ENCODE peak calls at places on chromosome 12, in eight cellular contexts. Y is lower leg skin, X is erythroblast, A is heart left ventricle, C is GM12891, O is H54, S is tibial nerve, P is IMR-90. H is an unnamed sample.

GRCh38 chr12:25386823-25387134 is 136.1 kb upstream of the KRAS start:
- DNase-seq in Y (peak; percentile 21), X (no peak), A (no peak), C (no peak), O (no peak), S (no peak), P (no peak), H (no peak)

GRCh38 chr12:32108829-32109228 is 2.2 kb downstream of the BICD1 start:
- DNase-seq in Y (no peak), X (no peak), A (no peak), C (no peak), O (no peak), S (no peak), P (no peak), H (no peak)

GRCh38 chr12:40152783-40153383 is 47.0 kb upstream of the SLC2A13 start:
- DNase-seq in Y (peak; percentile 52), X (peak; percentile 61), A (no peak), C (no peak), O (no peak), S (peak; percentile 39), P (peak; percentile 32), H (no peak)

GRCh38 chr12:124025661-124026060 is 52.6 kb downstream of the ZNF664 start:
- DNase-seq in Y (no peak), X (no peak), A (no peak), C (no peak), O (no peak), S (no peak), P (no peak), H (no peak)

GRCh38 chr12:50110127-50110761 is 1.8 kb upstream of the COX14 start:
- DNase-seq in Y (no peak), X (peak; percentile 65), A (peak; percentile 68), C (no peak), O (peak; percentile 38), S (no peak), P (no peak), H (no peak)

GRCh38 chr12:92012691-92013090 is 133.0 kb downstream of the BTG1 start:
- DNase-seq in Y (no peak), X (no peak), A (no peak), C (no peak), O (no peak), S (no peak), P (no peak), H (no peak)

GRCh38 chr12:116853507-116853906 is 27.7 kb downstream of the HRK start:
- DNase-seq in Y (no peak), X (no peak), A (no peak), C (no peak), O (no peak), S (no peak), P (no peak), H (no peak)

GRCh38 chr12:107310621-107311020 is 217.3 kb upstream of the CRY1 start:
- DNase-seq in Y (no peak), X (no peak), A (no peak), C (no peak), O (no peak), S (no peak), P (no peak), H (no peak)

GRCh38 chr12:43789941-43790340 is 16.2 kb downstream of the TWF1 start:
- DNase-seq in Y (no peak), X (peak; percentile 73), A (no peak), C (no peak), O (no peak), S (no peak), P (peak; percentile 77), H (no peak)

GRCh38 chr12:3145546-3146310 is 68.5 kb downstream of the TSPAN9 start:
- DNase-seq in Y (no peak), X (no peak), A (no peak), C (no peak), O (no peak), S (no peak), P (no peak), H (no peak)

GRCh38 chr12:46920503-46920902 is 94.7 kb upstream of the SLC38A4 start:
- DNase-seq in Y (no peak), X (no peak), A (no peak), C (peak; percentile 11), O (no peak), S (no peak), P (no peak), H (no peak)

GRCh38 chr12:68007023-68007422 is 17.8 kb downstream of the IFNG-AS1 start:
- DNase-seq in Y (no peak), X (no peak), A (no peak), C (no peak), O (no peak), S (no peak), P (no peak), H (no peak)

GRCh38 chr12:124847113-124847512 is 16.6 kb downstream of the SCARB1 start:
- DNase-seq in Y (no peak), X (no peak), A (no peak), C (no peak), O (no peak), S (no peak), P (no peak), H (no peak)

GRCh38 chr12:90000721-90001120 is 292.1 kb upstream of the ATP2B1 start:
- DNase-seq in Y (no peak), X (no peak), A (no peak), C (no peak), O (no peak), S (no peak), P (no peak), H (no peak)

GRCh38 chr12:1117371-1117770 is 126.3 kb downstream of the ERC1 start:
- DNase-seq in Y (no peak), X (no peak), A (no peak), C (no peak), O (no peak), S (no peak), P (peak; percentile 78), H (no peak)

DNA sequence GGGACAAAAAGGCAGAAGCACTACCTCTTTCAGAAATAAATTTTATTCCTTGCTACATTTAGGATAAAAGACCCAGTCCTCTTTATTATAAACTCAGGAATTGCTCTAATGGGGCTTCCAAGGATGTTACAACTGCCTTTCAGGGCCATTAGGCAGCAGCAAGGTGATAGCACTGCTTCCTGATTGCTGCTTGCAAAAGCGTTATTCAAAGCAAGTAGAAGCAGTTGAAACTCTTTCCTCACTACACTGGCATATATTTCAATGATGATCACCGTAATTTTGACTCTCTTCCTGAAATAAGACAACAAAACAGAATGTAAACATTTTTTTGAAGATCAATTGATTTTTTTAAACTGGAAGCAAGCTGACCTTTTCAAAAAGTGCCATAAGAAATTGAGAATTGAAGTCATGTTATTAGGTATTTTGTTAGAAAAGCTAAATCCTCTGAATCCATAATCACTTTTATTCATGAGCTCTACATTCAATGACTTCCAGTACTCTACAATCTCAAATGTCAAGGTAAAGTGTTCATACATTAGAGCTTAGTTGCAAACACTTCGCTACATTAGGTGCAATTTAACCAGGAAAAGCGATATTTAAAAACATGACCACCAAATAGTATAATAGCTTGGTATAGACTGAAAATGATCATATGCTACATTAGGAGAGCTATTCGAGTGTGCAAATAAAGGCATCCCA is 233.4 kb upstream of the SYT10 start:
- DNase-seq in Y (no peak), X (no peak), A (no peak), C (no peak), O (no peak), S (no peak), P (no peak), H (no peak)
- TF ChIP-seq POLR2A in Y (no peak), X (no peak), A (no peak), C (no peak), O (no peak), S (no peak), P (no peak), H (no peak)

GRCh38 chr12:54020587-54020969 is 7.7 kb upstream of the HOXC6 start:
- DNase-seq in Y (no peak), X (no peak), A (no peak), C (no peak), O (no peak), S (no peak), P (no peak), H (no peak)

GRCh38 chr12:54018608-54018984 is 9.6 kb upstream of the HOXC6 start:
- DNase-seq in Y (peak; percentile 75), X (no peak), A (no peak), C (no peak), O (no peak), S (no peak), P (no peak), H (no peak)

GRCh38 chr12:54019924-54020586 is 8.2 kb upstream of the HOXC6 start:
- DNase-seq in Y (no peak), X (no peak), A (no peak), C (no peak), O (no peak), S (no peak), P (no peak), H (no peak)

GRCh38 chr12:54017845-54018607 is 9.2 kb downstream of the HOXC8 start:
- DNase-seq in Y (peak; percentile 90), X (peak; percentile 12), A (peak; percentile 86), C (peak; percentile 95), O (peak; percentile 93), S (peak; percentile 87), P (peak; percentile 33), H (peak; percentile 94)

DNA sequence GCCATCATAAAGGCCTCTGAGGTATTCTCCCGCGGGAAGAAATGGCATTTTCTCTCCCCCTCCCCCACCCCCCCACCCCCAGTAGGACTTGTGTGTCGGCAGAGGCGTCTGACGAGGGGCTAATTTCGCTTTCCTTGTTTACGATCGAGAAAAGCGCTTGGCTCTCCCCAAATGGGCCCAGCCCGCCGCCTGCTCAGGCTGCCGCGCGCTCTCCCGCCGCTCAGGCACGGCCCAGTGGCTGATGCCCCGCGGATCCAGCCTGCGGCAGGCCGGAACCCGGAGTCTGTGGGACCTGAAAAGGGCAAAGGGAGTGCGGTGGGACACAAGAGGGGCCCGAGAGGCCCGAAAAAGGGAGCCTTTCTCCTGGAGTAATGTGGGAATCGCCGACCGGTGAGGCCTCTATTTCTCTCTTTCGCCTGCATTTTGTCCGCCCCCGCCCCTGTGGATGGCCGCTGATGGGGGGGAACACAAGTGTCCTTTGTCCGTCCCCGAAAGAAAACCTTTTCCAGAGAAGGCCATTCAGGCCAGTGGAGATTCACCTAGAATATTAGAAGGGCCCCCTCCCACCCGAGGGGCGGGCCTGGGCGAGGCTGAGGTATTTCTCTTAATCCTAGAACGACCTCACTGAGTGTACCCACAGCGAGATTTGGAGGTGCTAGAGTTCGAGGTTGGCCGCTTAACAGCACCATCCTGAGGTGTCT is 9.0 kb upstream of the HOXC6 start:
- DNase-seq in Y (no peak), X (no peak), A (no peak), C (no peak), O (no peak), S (no peak), P (no peak), H (no peak)
- TF ChIP-seq POLR2A in Y (no peak), X (no peak), A (no peak), C (no peak), O (no peak), S (no peak), P (no peak), H (no peak)

GRCh38 chr12:132608231-132609171 is 1.9 kb downstream of the LRCOL1 start:
- DNase-seq in Y (no peak), X (no peak), A (peak; percentile 37), C (no peak), O (no peak), S (no peak), P (no peak), H (no peak)
- TF ChIP-seq POLR2A in Y (no peak), X (no peak), A (no peak), C (no peak), O (no peak), S (no peak), P (no peak), H (no peak)

DNA sequence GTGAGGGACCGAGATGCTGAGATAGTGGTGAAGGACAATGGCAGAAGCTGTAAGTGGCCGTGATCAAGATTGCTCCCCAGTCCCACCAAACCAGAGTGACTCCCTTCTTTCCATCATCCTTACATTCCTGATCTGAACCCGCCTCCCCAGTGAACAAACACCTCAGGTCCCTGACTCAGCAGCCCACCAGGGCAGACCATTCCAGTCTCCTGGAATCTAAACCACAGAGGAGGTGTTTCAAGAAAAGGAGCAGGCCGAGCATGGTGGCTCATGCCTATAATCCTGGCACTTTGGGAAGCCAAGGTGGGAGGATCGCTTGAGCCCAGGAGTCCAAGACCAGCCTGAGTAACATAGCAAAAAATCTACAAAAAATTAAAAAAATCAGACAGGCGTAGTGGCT is 6.6 kb downstream of the ERBB3 start:
- DNase-seq in Y (no peak), X (no peak), A (no peak), C (no peak), O (no peak), S (no peak), P (no peak), H (no peak)
- TF ChIP-seq POLR2A in Y (no peak), X (no peak), A (no peak), C (no peak), O (no peak), S (no peak), P (no peak), H (no peak)